ENCODE peak calls at places on chromosomes 7 and 10, in nine cellular contexts. One of them, this sample, is unnamed.

GRCh38 chr7:82067628-82068264 is 297.9 kb upstream of the HGF start:
- DNase-seq in NCI-H1105 treated with DMSO at 0.1 percent for 48 hours: no peak
- DNase-seq in anterior cingulate cortex: no peak
- DNase-seq in mesenchymal stem cell: peak
- DNase-seq in A549: peak
- DNase-seq in OCI-M1: no peak
- DNase-seq in hippocampal formation: no peak
- DNase-seq in HS-5: no peak
- DNase-seq in aorta: no peak
- DNase-seq in this sample: no peak

GRCh38 chr10:49523301-49523700 is 15.6 kb downstream of the ERCC6 start:
- DNase-seq in NCI-H1105 treated with DMSO at 0.1 percent for 48 hours: no peak
- DNase-seq in anterior cingulate cortex: no peak
- DNase-seq in mesenchymal stem cell: no peak
- DNase-seq in A549: no peak
- DNase-seq in OCI-M1: no peak
- DNase-seq in hippocampal formation: no peak
- DNase-seq in HS-5: no peak
- DNase-seq in aorta: no peak
- DNase-seq in this sample: no peak

GRCh38 chr7:148791506-148791905 is 92.6 kb downstream of the EZH2 start:
- DNase-seq in NCI-H1105 treated with DMSO at 0.1 percent for 48 hours: no peak
- DNase-seq in anterior cingulate cortex: no peak
- DNase-seq in mesenchymal stem cell: no peak
- DNase-seq in A549: no peak
- DNase-seq in OCI-M1: no peak
- DNase-seq in hippocampal formation: no peak
- DNase-seq in HS-5: no peak
- DNase-seq in aorta: no peak
- DNase-seq in this sample: no peak

GRCh38 chr10:73889014-73889413 is 14.7 kb upstream of the CAMK2G start:
- DNase-seq in NCI-H1105 treated with DMSO at 0.1 percent for 48 hours: peak
- DNase-seq in anterior cingulate cortex: peak
- DNase-seq in mesenchymal stem cell: peak
- DNase-seq in A549: peak
- DNase-seq in OCI-M1: peak
- DNase-seq in hippocampal formation: no peak
- DNase-seq in HS-5: no peak
- DNase-seq in aorta: peak
- DNase-seq in this sample: peak

GRCh38 chr7:150567846-150568245 is 656 bp downstream of the GIMAP4 start:
- DNase-seq in NCI-H1105 treated with DMSO at 0.1 percent for 48 hours: no peak
- DNase-seq in anterior cingulate cortex: no peak
- DNase-seq in mesenchymal stem cell: no peak
- DNase-seq in A549: no peak
- DNase-seq in OCI-M1: no peak
- DNase-seq in hippocampal formation: no peak
- DNase-seq in HS-5: no peak
- DNase-seq in aorta: no peak
- DNase-seq in this sample: no peak

GRCh38 chr7:26891400-26892355 is 27.3 kb upstream of the SKAP2 start:
- DNase-seq in NCI-H1105 treated with DMSO at 0.1 percent for 48 hours: no peak
- DNase-seq in anterior cingulate cortex: no peak
- DNase-seq in mesenchymal stem cell: no peak
- DNase-seq in A549: no peak
- DNase-seq in OCI-M1: no peak
- DNase-seq in hippocampal formation: no peak
- DNase-seq in HS-5: peak
- DNase-seq in aorta: no peak
- DNase-seq in this sample: no peak

GRCh38 chr7:2465928-2466327 is 10.3 kb downstream of the GRIFIN start:
- DNase-seq in NCI-H1105 treated with DMSO at 0.1 percent for 48 hours: no peak
- DNase-seq in anterior cingulate cortex: peak
- DNase-seq in mesenchymal stem cell: no peak
- DNase-seq in A549: no peak
- DNase-seq in OCI-M1: no peak
- DNase-seq in hippocampal formation: peak
- DNase-seq in HS-5: no peak
- DNase-seq in aorta: no peak
- DNase-seq in this sample: no peak

GRCh38 chr7:39621261-39621660 is 2.1 kb upstream of the RALA start:
- DNase-seq in NCI-H1105 treated with DMSO at 0.1 percent for 48 hours: no peak
- DNase-seq in anterior cingulate cortex: no peak
- DNase-seq in mesenchymal stem cell: peak
- DNase-seq in A549: no peak
- DNase-seq in OCI-M1: no peak
- DNase-seq in hippocampal formation: no peak
- DNase-seq in HS-5: peak
- DNase-seq in aorta: no peak
- DNase-seq in this sample: no peak

GRCh38 chr7:29017666-29018065 is 59.5 kb upstream of the TRIL start:
- DNase-seq in NCI-H1105 treated with DMSO at 0.1 percent for 48 hours: peak
- DNase-seq in anterior cingulate cortex: no peak
- DNase-seq in mesenchymal stem cell: peak
- DNase-seq in A549: no peak
- DNase-seq in OCI-M1: peak
- DNase-seq in hippocampal formation: no peak
- DNase-seq in HS-5: no peak
- DNase-seq in aorta: no peak
- DNase-seq in this sample: no peak

GRCh38 chr7:143395187-143396149 is 13.2 kb downstream of the EPHA1 start:
- DNase-seq in NCI-H1105 treated with DMSO at 0.1 percent for 48 hours: no peak
- DNase-seq in anterior cingulate cortex: no peak
- DNase-seq in mesenchymal stem cell: no peak
- DNase-seq in A549: no peak
- DNase-seq in OCI-M1: no peak
- DNase-seq in hippocampal formation: no peak
- DNase-seq in HS-5: no peak
- DNase-seq in aorta: no peak
- DNase-seq in this sample: peak

GRCh38 chr10:29861811-29862505 is 197.4 kb downstream of the JCAD start:
- DNase-seq in NCI-H1105 treated with DMSO at 0.1 percent for 48 hours: no peak
- DNase-seq in anterior cingulate cortex: no peak
- DNase-seq in mesenchymal stem cell: no peak
- DNase-seq in A549: no peak
- DNase-seq in OCI-M1: no peak
- DNase-seq in hippocampal formation: no peak
- DNase-seq in HS-5: no peak
- DNase-seq in aorta: no peak
- DNase-seq in this sample: no peak

GRCh38 chr10:117461766-117462423 is 80.7 kb upstream of the EMX2 start:
- DNase-seq in NCI-H1105 treated with DMSO at 0.1 percent for 48 hours: no peak
- DNase-seq in anterior cingulate cortex: no peak
- DNase-seq in mesenchymal stem cell: peak
- DNase-seq in A549: peak
- DNase-seq in OCI-M1: no peak
- DNase-seq in hippocampal formation: no peak
- DNase-seq in HS-5: peak
- DNase-seq in aorta: peak
- DNase-seq in this sample: peak

GRCh38 chr10:25965584-25965983 is 31.6 kb downstream of the MYO3A start:
- DNase-seq in NCI-H1105 treated with DMSO at 0.1 percent for 48 hours: no peak
- DNase-seq in anterior cingulate cortex: no peak
- DNase-seq in mesenchymal stem cell: no peak
- DNase-seq in A549: no peak
- DNase-seq in OCI-M1: no peak
- DNase-seq in hippocampal formation: no peak
- DNase-seq in HS-5: no peak
- DNase-seq in aorta: no peak
- DNase-seq in this sample: no peak

GRCh38 chr7:143487566-143487965 is 9.9 kb downstream of the TAS2R41 start:
- DNase-seq in NCI-H1105 treated with DMSO at 0.1 percent for 48 hours: peak
- DNase-seq in anterior cingulate cortex: no peak
- DNase-seq in mesenchymal stem cell: peak
- DNase-seq in A549: no peak
- DNase-seq in OCI-M1: peak
- DNase-seq in hippocampal formation: no peak
- DNase-seq in HS-5: no peak
- DNase-seq in aorta: no peak
- DNase-seq in this sample: no peak

GRCh38 chr7:65925040-65925439 is 52.2 kb downstream of the VKORC1L1 start:
- DNase-seq in NCI-H1105 treated with DMSO at 0.1 percent for 48 hours: no peak
- DNase-seq in anterior cingulate cortex: no peak
- DNase-seq in mesenchymal stem cell: no peak
- DNase-seq in A549: no peak
- DNase-seq in OCI-M1: peak
- DNase-seq in hippocampal formation: no peak
- DNase-seq in HS-5: no peak
- DNase-seq in aorta: no peak
- DNase-seq in this sample: no peak

GRCh38 chr10:44201656-44202055 is 183.2 kb downstream of the CXCL12 start:
- DNase-seq in NCI-H1105 treated with DMSO at 0.1 percent for 48 hours: no peak
- DNase-seq in anterior cingulate cortex: no peak
- DNase-seq in mesenchymal stem cell: no peak
- DNase-seq in A549: no peak
- DNase-seq in OCI-M1: no peak
- DNase-seq in hippocampal formation: no peak
- DNase-seq in HS-5: no peak
- DNase-seq in aorta: no peak
- DNase-seq in this sample: no peak

GRCh38 chr7:136870799-136871487 is 2.5 kb downstream of the CHRM2 start:
- DNase-seq in NCI-H1105 treated with DMSO at 0.1 percent for 48 hours: no peak
- DNase-seq in anterior cingulate cortex: no peak
- DNase-seq in mesenchymal stem cell: peak
- DNase-seq in A549: no peak
- DNase-seq in OCI-M1: no peak
- DNase-seq in hippocampal formation: no peak
- DNase-seq in HS-5: no peak
- DNase-seq in aorta: no peak
- DNase-seq in this sample: peak

GRCh38 chr10:48792121-48792520 is 107.4 kb downstream of the WDFY4 start:
- DNase-seq in NCI-H1105 treated with DMSO at 0.1 percent for 48 hours: no peak
- DNase-seq in anterior cingulate cortex: no peak
- DNase-seq in mesenchymal stem cell: no peak
- DNase-seq in A549: no peak
- DNase-seq in OCI-M1: no peak
- DNase-seq in hippocampal formation: no peak
- DNase-seq in HS-5: no peak
- DNase-seq in aorta: no peak
- DNase-seq in this sample: no peak

GRCh38 chr10:695396-695795 is 5.9 kb upstream of the DIP2C start:
- DNase-seq in NCI-H1105 treated with DMSO at 0.1 percent for 48 hours: no peak
- DNase-seq in anterior cingulate cortex: no peak
- DNase-seq in mesenchymal stem cell: no peak
- DNase-seq in A549: no peak
- DNase-seq in OCI-M1: no peak
- DNase-seq in hippocampal formation: no peak
- DNase-seq in HS-5: no peak
- DNase-seq in aorta: no peak
- DNase-seq in this sample: no peak

GRCh38 chr10:6543431-6544005 is 36.6 kb downstream of the PRKCQ start:
- DNase-seq in NCI-H1105 treated with DMSO at 0.1 percent for 48 hours: no peak
- DNase-seq in anterior cingulate cortex: no peak
- DNase-seq in mesenchymal stem cell: no peak
- DNase-seq in A549: no peak
- DNase-seq in OCI-M1: peak
- DNase-seq in hippocampal formation: no peak
- DNase-seq in HS-5: no peak
- DNase-seq in aorta: no peak
- DNase-seq in this sample: no peak

GRCh38 chr7:129351320-129351719 is 82.9 kb upstream of the STRIP2 start:
- DNase-seq in NCI-H1105 treated with DMSO at 0.1 percent for 48 hours: no peak
- DNase-seq in anterior cingulate cortex: no peak
- DNase-seq in mesenchymal stem cell: peak
- DNase-seq in A549: no peak
- DNase-seq in OCI-M1: no peak
- DNase-seq in hippocampal formation: no peak
- DNase-seq in HS-5: no peak
- DNase-seq in aorta: no peak
- DNase-seq in this sample: no peak

GRCh38 chr10:71088054-71088453 is 124.3 kb upstream of the UNC5B start:
- DNase-seq in NCI-H1105 treated with DMSO at 0.1 percent for 48 hours: no peak
- DNase-seq in anterior cingulate cortex: no peak
- DNase-seq in mesenchymal stem cell: no peak
- DNase-seq in A549: no peak
- DNase-seq in OCI-M1: no peak
- DNase-seq in hippocampal formation: no peak
- DNase-seq in HS-5: no peak
- DNase-seq in aorta: peak
- DNase-seq in this sample: no peak

GRCh38 chr10:13949844-13950542 is 363.2 kb downstream of the PRPF18 start:
- DNase-seq in NCI-H1105 treated with DMSO at 0.1 percent for 48 hours: no peak
- DNase-seq in anterior cingulate cortex: no peak
- DNase-seq in mesenchymal stem cell: peak
- DNase-seq in A549: no peak
- DNase-seq in OCI-M1: no peak
- DNase-seq in hippocampal formation: no peak
- DNase-seq in HS-5: peak
- DNase-seq in aorta: no peak
- DNase-seq in this sample: no peak

GRCh38 chr10:132133449-132134291 is 53.1 kb upstream of the DPYSL4 start:
- DNase-seq in NCI-H1105 treated with DMSO at 0.1 percent for 48 hours: no peak
- DNase-seq in anterior cingulate cortex: no peak
- DNase-seq in mesenchymal stem cell: no peak
- DNase-seq in A549: no peak
- DNase-seq in OCI-M1: no peak
- DNase-seq in hippocampal formation: no peak
- DNase-seq in HS-5: no peak
- DNase-seq in aorta: peak
- DNase-seq in this sample: no peak

GRCh38 chr7:97025130-97025499 is 484 bp upstream of the DLX5 start:
- DNase-seq in NCI-H1105 treated with DMSO at 0.1 percent for 48 hours: peak
- DNase-seq in anterior cingulate cortex: no peak
- DNase-seq in mesenchymal stem cell: no peak
- DNase-seq in A549: no peak
- DNase-seq in OCI-M1: no peak
- DNase-seq in hippocampal formation: no peak
- DNase-seq in HS-5: no peak
- DNase-seq in aorta: no peak
- DNase-seq in this sample: no peak

GRCh38 chr10:132148261-132149251 is 38.2 kb upstream of the DPYSL4 start:
- DNase-seq in NCI-H1105 treated with DMSO at 0.1 percent for 48 hours: no peak
- DNase-seq in anterior cingulate cortex: no peak
- DNase-seq in mesenchymal stem cell: no peak
- DNase-seq in A549: no peak
- DNase-seq in OCI-M1: no peak
- DNase-seq in hippocampal formation: no peak
- DNase-seq in HS-5: no peak
- DNase-seq in aorta: peak
- DNase-seq in this sample: no peak

GRCh38 chr10:19014034-19014433 is 34.6 kb upstream of the MALRD1 start:
- DNase-seq in NCI-H1105 treated with DMSO at 0.1 percent for 48 hours: no peak
- DNase-seq in anterior cingulate cortex: no peak
- DNase-seq in mesenchymal stem cell: no peak
- DNase-seq in A549: no peak
- DNase-seq in OCI-M1: no peak
- DNase-seq in hippocampal formation: no peak
- DNase-seq in HS-5: peak
- DNase-seq in aorta: no peak
- DNase-seq in this sample: no peak

GRCh38 chr7:129827467-129827990 is 125.2 kb downstream of the UBE2H start:
- DNase-seq in NCI-H1105 treated with DMSO at 0.1 percent for 48 hours: no peak
- DNase-seq in anterior cingulate cortex: no peak
- DNase-seq in mesenchymal stem cell: no peak
- DNase-seq in A549: no peak
- DNase-seq in OCI-M1: no peak
- DNase-seq in hippocampal formation: no peak
- DNase-seq in HS-5: no peak
- DNase-seq in aorta: peak
- DNase-seq in this sample: no peak

GRCh38 chr10:77377034-77377433 is 260.6 kb downstream of the KCNMA1 start:
- DNase-seq in NCI-H1105 treated with DMSO at 0.1 percent for 48 hours: no peak
- DNase-seq in anterior cingulate cortex: no peak
- DNase-seq in mesenchymal stem cell: no peak
- DNase-seq in A549: peak
- DNase-seq in OCI-M1: no peak
- DNase-seq in hippocampal formation: no peak
- DNase-seq in HS-5: no peak
- DNase-seq in aorta: no peak
- DNase-seq in this sample: peak

GRCh38 chr10:2476236-2476814 is 591.0 kb upstream of the PFKP start:
- DNase-seq in NCI-H1105 treated with DMSO at 0.1 percent for 48 hours: no peak
- DNase-seq in anterior cingulate cortex: no peak
- DNase-seq in mesenchymal stem cell: no peak
- DNase-seq in A549: no peak
- DNase-seq in OCI-M1: no peak
- DNase-seq in hippocampal formation: no peak
- DNase-seq in HS-5: no peak
- DNase-seq in aorta: no peak
- DNase-seq in this sample: no peak